ENCODE peak calls at places on chromosomes 11 and 22, in four cellular contexts. B is body of pancreas, C is NCI-H524, U is IMR-90. E is an unnamed sample.

GRCh38 chr22:46865052-46865434 is 102.6 kb downstream of the TBC1D22A start:
- DNase-seq in B (no peak), C (no peak), U (no peak), E (no peak)

GRCh38 chr11:82765466-82766034 is 31.9 kb upstream of the FAM181B start:
- DNase-seq in B (no peak), C (no peak), U (no peak), E (no peak)

GRCh38 chr11:33310720-33311500 is 53.7 kb downstream of the HIPK3 start:
- DNase-seq in B (no peak), C (no peak), U (peak; percentile 20), E (no peak)

GRCh38 chr11:6523253-6523652 is 26.2 kb downstream of the DNHD1 start:
- DNase-seq in B (no peak), C (no peak), U (peak; percentile 81), E (no peak)

GRCh38 chr11:124865181-124865901 is at the start of gene ROBO3:
- DNase-seq in B (no peak), C (peak; percentile 83), U (no peak), E (no peak)

GRCh38 chr22:24141586-24141985 is 39.7 kb upstream of the SUSD2 start:
- DNase-seq in B (no peak), C (no peak), U (peak; percentile 63), E (no peak)

GRCh38 chr11:80432051-80432450 is 991.2 kb upstream of the TENM4 start:
- DNase-seq in B (no peak), C (no peak), U (no peak), E (no peak)

GRCh38 chr22:42283288-42284229 is 13.1 kb upstream of the TCF20 start:
- DNase-seq in B (no peak), C (peak; percentile 47), U (no peak), E (no peak)

GRCh38 chr22:22197993-22198402 is 46.6 kb upstream of the VPREB1 start:
- DNase-seq in B (no peak), C (no peak), U (no peak), E (no peak)

GRCh38 chr22:41782316-41782715 is 18.2 kb upstream of the CCDC134 start:
- DNase-seq in B (no peak), C (peak; percentile 41), U (no peak), E (no peak)

GRCh38 chr11:102458531-102458930 is 6.0 kb upstream of the TMEM123 start:
- DNase-seq in B (no peak), C (no peak), U (no peak), E (no peak)

GRCh38 chr11:7657306-7658025 is 15.8 kb downstream of the CYB5R2 start:
- DNase-seq in B (peak; percentile 60), C (peak; percentile 60), U (peak; percentile 68), E (peak; percentile 88)

GRCh38 chr11:11397043-11397415 is 44.0 kb upstream of the CSNK2A3 start:
- DNase-seq in B (no peak), C (no peak), U (peak; percentile 16), E (no peak)

GRCh38 chr11:70740475-70740825 is 342.1 kb downstream of the CTTN start:
- DNase-seq in B (no peak), C (no peak), U (no peak), E (no peak)

GRCh38 chr22:23256138-23256932 is 76.0 kb downstream of the BCR start:
- DNase-seq in B (no peak), C (no peak), U (no peak), E (no peak)

GRCh38 chr11:15594607-15595006 is 479.9 kb downstream of the INSC start:
- DNase-seq in B (no peak), C (no peak), U (no peak), E (no peak)

GRCh38 chr11:32586576-32587190 is 3.1 kb downstream of the EIF3M start:
- DNase-seq in B (no peak), C (peak; percentile 29), U (peak; percentile 24), E (peak; percentile 67)

GRCh38 chr11:126978911-126979310 is 21.7 kb downstream of the KIRREL3 start:
- DNase-seq in B (no peak), C (no peak), U (no peak), E (no peak)

GRCh38 chr22:42280836-42281235 is 10.4 kb upstream of the TCF20 start:
- DNase-seq in B (no peak), C (no peak), U (no peak), E (no peak)

GRCh38 chr22:24807284-24807950 is 1.4 kb downstream of the SGSM1 start:
- DNase-seq in B (peak; percentile 35), C (no peak), U (no peak), E (no peak)

GRCh38 chr11:66986178-66986545 is 11.1 kb downstream of the C11orf86 start:
- DNase-seq in B (peak; percentile 40), C (no peak), U (no peak), E (no peak)

GRCh38 chr11:68014157-68014965 is 4.2 kb downstream of the ALDH3B1 start:
- DNase-seq in B (peak; percentile 55), C (no peak), U (peak; percentile 87), E (peak; percentile 47)